ENCODE peak calls at places on chromosomes 13 and 19, in four cellular contexts. E, X, V and H are unnamed samples.

GRCh38 chr19:46610851-46611770 is 10.0 kb downstream of the CALM3 start:
- DNase-seq in E (peak; percentile 36), X (no peak), V (no peak), H (no peak)

GRCh38 chr19:3721131-3721899 is 13.1 kb downstream of the TJP3 start:
- DNase-seq in E (peak; percentile 75), X (peak; percentile 96), V (peak; percentile 100), H (peak; percentile 82)

GRCh38 chr13:24133396-24133795 is 27.1 kb upstream of the SPATA13 start:
- DNase-seq in E (no peak), X (no peak), V (no peak), H (no peak)

GRCh38 chr19:40650749-40651305 is 39.6 kb downstream of the NUMBL start:
- DNase-seq in E (peak; percentile 74), X (no peak), V (no peak), H (no peak)

GRCh38 chr19:54137913-54138776 is 583 bp downstream of the CNOT3 start:
- DNase-seq in E (no peak), X (peak; percentile 27), V (peak; percentile 67), H (no peak)

GRCh38 chr13:30454991-30455390 is 10.7 kb downstream of the HMGB1 start:
- DNase-seq in E (no peak), X (no peak), V (no peak), H (no peak)

GRCh38 chr19:13181747-13182388 is 31.7 kb downstream of the IER2 start:
- DNase-seq in E (peak; percentile 64), X (no peak), V (no peak), H (peak; percentile 24)

GRCh38 chr19:14127176-14127575 is 9.2 kb downstream of the ASF1B start:
- DNase-seq in E (no peak), X (no peak), V (no peak), H (no peak)

GRCh38 chr13:27079421-27079958 is 92.1 kb downstream of the USP12 start:
- DNase-seq in E (peak; percentile 67), X (peak; percentile 86), V (no peak), H (peak; percentile 89)

GRCh38 chr19:49417090-49417489 is 6.2 kb downstream of the PTH2 start:
- DNase-seq in E (no peak), X (no peak), V (peak; percentile 70), H (no peak)

GRCh38 chr13:100815476-100816046 is 141.0 kb upstream of the TMTC4 start:
- DNase-seq in E (no peak), X (peak; percentile 53), V (no peak), H (no peak)

GRCh38 chr13:70386919-70387318 is 278.7 kb upstream of the KLHL1 start:
- DNase-seq in E (no peak), X (no peak), V (no peak), H (no peak)

GRCh38 chr13:26919311-26919710 is 158.7 kb upstream of the GPR12 start:
- DNase-seq in E (no peak), X (no peak), V (no peak), H (peak; percentile 51)

GRCh38 chr13:111183959-111184684 is 69.0 kb downstream of the ARHGEF7 start:
- DNase-seq in E (no peak), X (no peak), V (no peak), H (no peak)

GRCh38 chr13:74062933-74063332 is 71.3 kb downstream of the KLF12 start:
- DNase-seq in E (peak; percentile 74), X (no peak), V (no peak), H (peak; percentile 74)

GRCh38 chr19:28864577-28865042 is 348.3 kb downstream of the UQCRFS1 start:
- DNase-seq in E (peak; percentile 7), X (no peak), V (no peak), H (no peak)

GRCh38 chr13:24741016-24741662 is 22.8 kb upstream of the RNF17 start:
- DNase-seq in E (no peak), X (peak; percentile 56), V (no peak), H (no peak)

GRCh38 chr19:45223879-45224278 is 21.3 kb downstream of the EXOC3L2 start:
- DNase-seq in E (no peak), X (no peak), V (no peak), H (no peak)

GRCh38 chr13:25170554-25171107 is 1.5 kb downstream of the AMER2 start:
- DNase-seq in E (no peak), X (peak; percentile 46), V (peak; percentile 73), H (no peak)

GRCh38 chr13:22837980-22838615 is 342.7 kb upstream of the SGCG start:
- DNase-seq in E (no peak), X (no peak), V (no peak), H (no peak)

GRCh38 chr13:109764474-109765292 is 21.7 kb downstream of the IRS2 start:
- DNase-seq in E (peak; percentile 21), X (peak; percentile 25), V (no peak), H (peak; percentile 47)

GRCh38 chr13:64793131-64793530 is 2437.0 kb downstream of the PCDH9 start:
- DNase-seq in E (no peak), X (no peak), V (no peak), H (no peak)

GRCh38 chr19:17125728-17126677 is 50.4 kb downstream of the MYO9B start:
- DNase-seq in E (peak; percentile 25), X (no peak), V (no peak), H (peak; percentile 33)

GRCh38 chr19:2312819-2313501 is 5.0 kb upstream of the LINGO3 start:
- DNase-seq in E (no peak), X (peak; percentile 45), V (peak; percentile 81), H (no peak)

GRCh38 chr19:45769054-45769782 is at the start of gene SIX5:
- DNase-seq in E (peak; percentile 97), X (peak; percentile 99), V (peak; percentile 96), H (peak; percentile 98)

GRCh38 chr19:34360354-34360909 is 4.6 kb upstream of the GPI start:
- DNase-seq in E (no peak), X (no peak), V (no peak), H (no peak)
- H3K4me2 ChIP-seq in E (no peak overlapping the region), X (no peak overlapping the region), V (no peak overlapping the region), H (no peak overlapping the region)

DNA sequence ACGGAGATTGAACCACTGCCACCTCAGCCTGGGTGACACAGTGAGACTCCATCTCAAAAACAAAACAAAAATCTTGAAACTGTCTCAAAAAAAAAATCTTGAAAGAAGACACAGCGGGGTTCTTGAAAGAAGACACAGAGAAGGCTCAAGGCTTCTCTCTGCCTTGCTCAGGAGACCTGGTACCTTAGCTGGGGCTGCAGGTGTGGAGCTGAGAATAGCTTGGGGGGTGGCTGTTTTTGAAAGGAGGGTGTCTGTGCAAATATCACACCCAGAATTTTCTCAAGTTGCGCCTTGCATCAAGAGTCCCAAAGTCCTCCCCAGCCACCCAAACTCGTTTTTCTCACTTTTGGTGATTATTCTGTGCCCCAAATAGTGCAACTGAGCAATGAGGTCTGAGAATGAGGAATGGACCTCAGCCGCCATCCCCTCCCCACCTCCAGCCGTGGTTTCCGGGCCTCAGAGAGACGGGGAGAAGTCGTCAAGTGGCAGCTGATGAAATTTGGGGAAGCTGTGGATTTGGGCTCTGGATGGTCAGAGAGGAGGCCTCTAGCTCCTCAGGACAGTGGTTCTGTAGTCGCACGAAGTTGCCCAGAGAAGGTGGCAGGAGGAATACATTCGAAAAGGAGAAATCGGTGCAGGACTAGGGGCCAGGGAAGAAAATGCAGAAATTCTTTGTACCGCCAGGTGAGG is 8.8 kb downstream of the S1PR2 start:
- DNase-seq in E (no peak), X (no peak), V (no peak), H (no peak)
- H2BK15ac ChIP-seq in E (no peak overlapping the region), X (no peak overlapping the region), V (no peak overlapping the region), H (no peak overlapping the region)

DNA sequence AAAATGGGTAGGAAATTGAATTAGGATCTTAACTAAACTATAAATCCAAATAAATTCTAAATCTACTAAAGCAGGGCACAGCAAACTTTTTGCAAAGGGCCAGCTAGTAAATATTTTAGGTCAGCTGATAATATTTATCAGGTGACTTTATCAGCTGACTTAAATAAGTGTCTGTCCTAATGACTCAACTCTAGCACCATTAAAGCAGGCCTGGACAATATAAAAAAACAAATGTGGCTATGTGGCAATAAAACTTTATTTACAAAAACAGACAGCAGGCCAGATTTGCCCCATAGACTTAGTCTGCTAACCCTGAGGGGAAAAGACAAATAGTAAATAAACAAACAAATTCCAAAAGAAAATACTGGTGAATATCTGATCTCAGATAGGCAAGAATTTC is 27.7 kb upstream of the DOCK9 start:
- DNase-seq in E (no peak), X (no peak), V (no peak), H (no peak)
- H3K4me2 ChIP-seq in E (no peak overlapping the region), X (no peak overlapping the region), V (no peak overlapping the region), H (no peak overlapping the region)

GRCh38 chr13:113804017-113804702 is 45.1 kb downstream of the TMEM255B start:
- DNase-seq in E (no peak), X (no peak), V (no peak), H (no peak)

GRCh38 chr13:113801289-113801961 is 42.4 kb downstream of the TMEM255B start:
- DNase-seq in E (no peak), X (no peak), V (no peak), H (no peak)

GRCh38 chr13:113803409-113804016 is 44.5 kb downstream of the TMEM255B start:
- DNase-seq in E (no peak), X (no peak), V (no peak), H (no peak)

GRCh38 chr13:113802090-113802531 is 43.1 kb downstream of the TMEM255B start:
- DNase-seq in E (peak; percentile 72), X (peak; percentile 89), V (peak; percentile 81), H (peak; percentile 83)

GRCh38 chr13:113802761-113803160 is 43.7 kb downstream of the TMEM255B start:
- DNase-seq in E (no peak), X (peak; percentile 49), V (no peak), H (no peak)
- H2BK15ac ChIP-seq in E (no peak overlapping the region), X (no peak overlapping the region), V (no peak overlapping the region), H (no peak overlapping the region)

DNA sequence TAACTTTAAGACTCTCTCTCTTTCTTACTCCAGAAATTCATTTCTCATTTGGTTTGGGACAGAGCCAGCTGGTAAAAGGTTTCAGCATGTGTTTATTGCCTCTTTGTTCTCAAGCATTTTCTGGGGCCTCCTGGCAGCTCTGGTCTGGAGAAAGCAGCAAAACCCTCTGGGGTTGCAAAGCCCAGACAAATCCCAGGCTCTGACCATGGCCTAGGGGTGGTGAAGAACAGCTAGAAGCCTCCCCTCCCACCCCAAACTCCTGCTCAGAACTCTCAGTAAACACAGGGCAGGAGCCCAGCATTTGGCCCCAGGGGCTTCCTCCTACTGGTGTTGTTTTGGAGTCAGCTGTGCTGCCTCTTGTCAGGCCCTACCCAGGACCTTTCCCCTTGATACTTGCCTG is 124.2 kb upstream of the SERP2 start:
- DNase-seq in E (peak; percentile 77), X (peak; percentile 65), V (no peak), H (peak; percentile 70)
- H3K4me2 ChIP-seq in E (no peak overlapping the region), X (no peak overlapping the region), V (no peak overlapping the region), H (no peak overlapping the region)

GRCh38 chr13:45850020-45850613 is 1.4 kb downstream of the SIAH3 start:
- DNase-seq in E (no peak), X (peak; percentile 42), V (peak; percentile 58), H (no peak)
- H2BK15ac ChIP-seq in E (no peak overlapping the region), X (no peak overlapping the region), V (no peak overlapping the region), H (no peak overlapping the region)

GRCh38 chr19:55927991-55928390 is 4.1 kb downstream of the NLRP13 start:
- DNase-seq in E (no peak), X (no peak), V (no peak), H (no peak)
- H3K4me2 ChIP-seq in E (no peak overlapping the region), X (no peak overlapping the region), V (no peak overlapping the region), H (no peak overlapping the region)